ENCODE peak calls at places on chromosome 7, in seven cellular contexts. U is H9, C is A549, Y is endothelial cell, V is RWPE1, W is mesothelial cell of epicardium, B is GM13976. E is an unnamed sample.

GRCh38 chr7:351256-351655 is 61.3 kb downstream of the FOXL3 start:
- DNase-seq in V (no peak), Y (no peak), B (no peak), C (no peak), U (no peak), W (no peak), E (no peak)

GRCh38 chr7:1234794-1235500 is 2.3 kb downstream of the UNCX start:
- DNase-seq in U (peak; percentile 77), B (no peak), Y (no peak), C (no peak), V (no peak), W (no peak), E (no peak)

GRCh38 chr7:158476303-158476932 is 111.2 kb downstream of the PTPRN2 start:
- DNase-seq in B (no peak), Y (no peak), W (no peak), V (no peak), U (no peak), C (no peak), E (no peak)

GRCh38 chr7:158595068-158595467 is 7.4 kb upstream of the PTPRN2 start:
- DNase-seq in U (peak; percentile 77), B (no peak), Y (no peak), V (no peak), C (no peak), W (no peak), E (no peak)

GRCh38 chr7:14000247-14000646 is 10.8 kb upstream of the ETV1 start:
- DNase-seq in V (no peak), W (no peak), C (no peak), B (no peak), Y (no peak), U (no peak), E (no peak)

GRCh38 chr7:101739757-101740398 is 77.5 kb upstream of the CUX1 start:
- DNase-seq in U (no peak), V (peak; percentile 54), W (no peak), Y (no peak), C (no peak), B (peak; percentile 57), E (no peak)

GRCh38 chr7:91128574-91129348 is 135.5 kb upstream of the FZD1 start:
- DNase-seq in C (no peak), B (no peak), Y (no peak), W (no peak), U (no peak), V (no peak), E (no peak)

GRCh38 chr7:31882187-31882586 is 188.0 kb downstream of the PDE1C start:
- DNase-seq in W (no peak), C (no peak), V (no peak), B (no peak), U (peak; percentile 37), Y (no peak), E (no peak)

GRCh38 chr7:21407806-21408480 is 19.9 kb upstream of the SP4 start:
- DNase-seq in W (no peak), V (no peak), C (no peak), Y (no peak), U (no peak), B (no peak), E (no peak)

GRCh38 chr7:14876194-14876593 is 26.4 kb downstream of the DGKB start:
- DNase-seq in V (no peak), C (no peak), Y (no peak), B (no peak), W (no peak), U (no peak), E (no peak)

GRCh38 chr7:88314092-88314491 is 7.4 kb upstream of the STEAP4 start:
- DNase-seq in W (no peak), V (no peak), Y (no peak), C (no peak), U (no peak), B (no peak), E (no peak)

GRCh38 chr7:147279951-147280350 is 1163.3 kb downstream of the CNTNAP2 start:
- DNase-seq in B (no peak), W (no peak), U (no peak), C (no peak), V (no peak), Y (no peak), E (no peak)

GRCh38 chr7:152363798-152364197 is 72.0 kb downstream of the KMT2C start:
- DNase-seq in Y (no peak), W (no peak), C (no peak), B (no peak), V (no peak), U (no peak), E (no peak)

GRCh38 chr7:38932509-38933168 is 23.6 kb upstream of the VPS41 start:
- DNase-seq in W (peak; percentile 86), B (peak; percentile 51), Y (peak; percentile 76), U (peak; percentile 72), C (peak; percentile 43), V (peak; percentile 34), E (peak; percentile 87)

GRCh38 chr7:80611353-80611752 is 27.1 kb upstream of the CD36 start:
- DNase-seq in C (no peak), B (no peak), W (no peak), U (no peak), V (no peak), Y (no peak), E (no peak)

GRCh38 chr7:5423844-5424688 is 432 bp upstream of the TNRC18 start:
- DNase-seq in Y (peak; percentile 94), W (peak; percentile 96), B (peak; percentile 83), V (peak; percentile 96), C (peak; percentile 80), U (peak; percentile 97), E (peak; percentile 99)

GRCh38 chr7:155710035-155710434 is 65.6 kb downstream of the RBM33 start:
- DNase-seq in V (no peak), C (no peak), B (no peak), U (no peak), W (no peak), Y (no peak), E (no peak)

GRCh38 chr7:24827589-24827988 is 70.3 kb upstream of the GSDME start:
- DNase-seq in C (no peak), V (no peak), B (no peak), U (no peak), Y (no peak), W (no peak), E (no peak)

GRCh38 chr7:140525741-140526140 is 46.4 kb upstream of the MKRN1 start:
- DNase-seq in W (no peak), Y (no peak), U (peak; percentile 30), C (no peak), B (no peak), V (peak; percentile 32), E (no peak)

GRCh38 chr7:22129166-22129565 is 183.5 kb upstream of the CDCA7L start:
- DNase-seq in C (no peak), V (no peak), Y (no peak), W (no peak), U (no peak), B (no peak), E (no peak)

GRCh38 chr7:65216469-65216868 is 157.2 kb upstream of the ZNF92 start:
- DNase-seq in Y (peak; percentile 64), V (peak; percentile 53), B (peak; percentile 48), W (peak; percentile 76), C (no peak), U (peak; percentile 84), E (no peak)

GRCh38 chr7:14133752-14134151 is 144.3 kb upstream of the ETV1 start:
- DNase-seq in B (no peak), U (no peak), V (no peak), C (no peak), Y (no peak), W (no peak), E (no peak)

GRCh38 chr7:74026406-74027123 is 1.4 kb upstream of the ELN start:
- DNase-seq in W (peak; percentile 89), B (peak; percentile 89), Y (peak; percentile 86), U (peak; percentile 88), V (peak; percentile 59), C (peak; percentile 75), E (peak; percentile 93)

GRCh38 chr7:32914186-32914585 is 22.6 kb upstream of the KBTBD2 start:
- DNase-seq in U (peak; percentile 50), Y (no peak), W (no peak), B (no peak), C (no peak), V (no peak), E (no peak)
- TF ChIP-seq CTCF in U (peak; percentile 59), Y (no peak), W (no peak), B (no peak), C (no peak), V (no peak), E (no peak)

GRCh38 chr7:122886357-122887081 is at the start of gene CADPS2:
- DNase-seq in V (peak; percentile 73), Y (peak; percentile 83), W (peak; percentile 79), C (peak; percentile 73), B (peak; percentile 75), U (peak; percentile 83), E (no peak)
- TF ChIP-seq CTCF in V (no peak), Y (no peak), W (no peak), C (no peak), B (no peak), U (no peak), E (peak; percentile 23)

DNA sequence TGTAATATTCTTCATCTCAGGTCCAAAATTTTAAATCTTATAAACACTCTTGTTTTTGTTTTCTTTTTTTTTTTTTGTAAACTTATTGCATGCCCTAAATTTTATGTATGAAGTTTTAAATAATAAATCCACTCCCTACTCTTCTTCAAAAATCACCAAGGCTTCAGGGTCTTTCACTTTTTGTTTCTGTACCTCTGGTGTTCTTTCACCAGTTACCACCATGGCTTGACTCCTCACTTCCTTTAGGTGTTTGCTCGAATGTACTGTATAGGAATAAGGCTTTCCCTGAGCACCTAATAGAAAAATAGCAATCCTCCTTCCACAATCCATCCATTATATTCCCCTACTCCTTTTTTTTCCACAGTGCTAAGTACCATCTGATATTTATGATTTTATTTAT is 962.8 kb upstream of the POT1 start:
- DNase-seq in Y (no peak), V (no peak), W (no peak), B (no peak), U (no peak), C (no peak), E (no peak)
- TF ChIP-seq CTCF in Y (no peak), V (no peak), W (no peak), B (no peak), U (no peak), C (no peak), E (no peak)

DNA sequence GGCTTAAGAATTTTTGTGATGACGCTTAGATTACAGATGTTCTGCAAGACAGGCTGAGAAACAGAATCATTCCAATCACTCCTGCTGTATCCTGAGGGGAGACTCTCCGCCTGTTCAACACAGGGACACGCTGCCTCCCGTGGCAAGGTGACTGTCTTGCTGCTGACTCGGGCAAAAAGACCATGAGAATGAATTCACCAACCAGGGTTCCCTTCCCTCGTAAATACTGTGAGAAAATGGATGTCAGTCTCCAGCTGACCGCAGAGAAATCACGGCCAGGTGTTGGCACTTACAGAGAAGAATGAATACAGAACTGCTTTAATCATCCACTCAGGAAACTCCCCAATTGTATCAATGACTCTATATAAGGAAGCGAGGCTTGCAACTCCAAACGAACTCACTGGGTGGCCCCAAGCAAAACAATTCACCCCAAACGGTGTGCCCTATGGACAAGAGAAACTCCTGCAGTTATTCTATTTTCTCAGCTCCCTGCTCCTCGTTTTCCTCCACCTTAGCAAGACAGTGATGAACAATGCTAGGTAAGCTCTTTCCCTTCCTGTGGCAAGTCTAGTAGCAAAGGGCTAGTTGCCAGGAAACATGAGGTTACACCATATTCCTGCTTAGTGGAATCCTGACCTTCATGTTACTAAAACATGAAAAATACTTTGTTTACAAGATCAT is 22.8 kb downstream of the GNA12 start:
- DNase-seq in V (peak; percentile 77), U (peak; percentile 77), W (no peak), C (peak; percentile 62), Y (no peak), B (peak; percentile 72), E (no peak)
- TF ChIP-seq CTCF in V (no peak), U (peak; percentile 15), W (no peak), C (no peak), Y (no peak), B (no peak), E (no peak)